ENCODE peak calls at places on chromosomes 5 and 9, in eight cellular contexts. P, I, V, Y, J, Z, S and A are unnamed samples.

GRCh38 chr9:128629136-128629535 is 27.5 kb downstream of the DYNC2I2 start:
- DNase-seq in P (no peak), I (no peak), V (no peak), Y (no peak), J (no peak), Z (no peak), S (no peak), A (no peak)

GRCh38 chr9:110081395-110081794 is 126.6 kb downstream of the C9orf152 start:
- DNase-seq in P (no peak), I (no peak), V (no peak), Y (peak), J (no peak), Z (no peak), S (no peak), A (no peak)

GRCh38 chr5:146722361-146722779 is 156.2 kb downstream of the PPP2R2B start:
- DNase-seq in P (no peak), I (no peak), V (no peak), Y (no peak), J (no peak), Z (no peak), S (no peak), A (no peak)

GRCh38 chr5:116759860-116760644 is 185.4 kb upstream of the SEMA6A start:
- DNase-seq in P (peak), I (no peak), V (no peak), Y (no peak), J (no peak), Z (no peak), S (peak), A (no peak)

GRCh38 chr5:89904442-89904841 is 505.1 kb downstream of the CETN3 start:
- DNase-seq in P (no peak), I (no peak), V (no peak), Y (no peak), J (no peak), Z (no peak), S (no peak), A (no peak)

GRCh38 chr9:88551546-88552137 is 16.7 kb downstream of the NXNL2 start:
- DNase-seq in P (peak), I (no peak), V (no peak), Y (no peak), J (no peak), Z (no peak), S (no peak), A (no peak)

GRCh38 chr9:89372230-89372816 is 54.0 kb downstream of the SECISBP2 start:
- DNase-seq in P (no peak), I (no peak), V (no peak), Y (no peak), J (no peak), Z (no peak), S (no peak), A (no peak)

GRCh38 chr5:108530706-108531105 is 148.8 kb upstream of the FBXL17 start:
- DNase-seq in P (no peak), I (no peak), V (no peak), Y (no peak), J (no peak), Z (no peak), S (no peak), A (no peak)

GRCh38 chr9:89874351-89875321 is 269.8 kb downstream of the GADD45G start:
- DNase-seq in P (peak), I (peak), V (peak), Y (no peak), J (peak), Z (no peak), S (no peak), A (no peak)

GRCh38 chr5:14895301-14895700 is 23.7 kb upstream of the ANKH start:
- DNase-seq in P (no peak), I (no peak), V (no peak), Y (no peak), J (no peak), Z (no peak), S (no peak), A (no peak)

GRCh38 chr5:135032613-135033025 is 1.4 kb downstream of the PITX1 start:
- DNase-seq in P (no peak), I (no peak), V (no peak), Y (peak), J (no peak), Z (no peak), S (no peak), A (no peak)

GRCh38 chr9:109512170-109512756 is 14.2 kb upstream of the PTPN3 start:
- DNase-seq in P (no peak), I (no peak), V (no peak), Y (peak), J (no peak), Z (no peak), S (no peak), A (no peak)

GRCh38 chr9:130902204-130903185 is 5.9 kb upstream of the QRFP start:
- DNase-seq in P (no peak), I (no peak), V (no peak), Y (no peak), J (no peak), Z (no peak), S (no peak), A (no peak)

GRCh38 chr5:44565872-44566271 is 176.7 kb upstream of the FGF10 start:
- DNase-seq in P (no peak), I (no peak), V (no peak), Y (no peak), J (no peak), Z (no peak), S (no peak), A (no peak)

GRCh38 chr9:34929506-34930102 is 28.5 kb upstream of the PHF24 start:
- DNase-seq in P (peak), I (no peak), V (peak), Y (peak), J (peak), Z (no peak), S (no peak), A (peak)

GRCh38 chr5:18736051-18736398 is 1101.8 kb downstream of the TAF11L14 start:
- DNase-seq in P (peak), I (no peak), V (no peak), Y (no peak), J (no peak), Z (no peak), S (no peak), A (no peak)

GRCh38 chr5:138449501-138450239 is 10.8 kb downstream of the REEP2 start:
- DNase-seq in P (peak), I (peak), V (peak), Y (peak), J (peak), Z (peak), S (peak), A (no peak)

GRCh38 chr9:5587024-5587423 is 41.9 kb upstream of the RIC1 start:
- DNase-seq in P (no peak), I (no peak), V (no peak), Y (no peak), J (no peak), Z (no peak), S (no peak), A (no peak)

GRCh38 chr5:143011621-143012020 is 241.4 kb downstream of the ARHGAP26 start:
- DNase-seq in P (no peak), I (no peak), V (no peak), Y (no peak), J (no peak), Z (no peak), S (no peak), A (no peak)

GRCh38 chr9:133787749-133788015 is 49.5 kb upstream of the SARDH start:
- DNase-seq in P (peak), I (peak), V (no peak), Y (no peak), J (peak), Z (no peak), S (no peak), A (peak)

GRCh38 chr5:74673011-74673790 is 11.8 kb upstream of the HEXB start:
- DNase-seq in P (no peak), I (no peak), V (peak), Y (peak), J (peak), Z (no peak), S (no peak), A (no peak)

GRCh38 chr5:150255659-150256415 is 33.7 kb downstream of the CAMK2A start:
- DNase-seq in P (no peak), I (no peak), V (no peak), Y (no peak), J (no peak), Z (no peak), S (no peak), A (no peak)

GRCh38 chr5:157328277-157328912 is 62.5 kb downstream of the CYFIP2 start:
- DNase-seq in P (peak), I (peak), V (peak), Y (peak), J (peak), Z (peak), S (peak), A (no peak)

GRCh38 chr9:132164604-132165362 is 2.9 kb downstream of the NTNG2 start:
- DNase-seq in P (peak), I (no peak), V (peak), Y (no peak), J (no peak), Z (peak), S (no peak), A (no peak)

GRCh38 chr5:21880164-21880563 is 973.0 kb downstream of the CDH12 start:
- DNase-seq in P (no peak), I (no peak), V (no peak), Y (no peak), J (no peak), Z (no peak), S (no peak), A (no peak)

GRCh38 chr9:78029601-78030552 is 1.7 kb downstream of the GNAQ start:
- DNase-seq in P (no peak), I (no peak), V (no peak), Y (no peak), J (no peak), Z (no peak), S (peak), A (no peak)

GRCh38 chr5:137583129-137583528 is 84.0 kb upstream of the SPOCK1 start:
- DNase-seq in P (no peak), I (no peak), V (no peak), Y (no peak), J (no peak), Z (no peak), S (no peak), A (no peak)

GRCh38 chr5:75567710-75568109 is 43.5 kb upstream of the ANKDD1B start:
- DNase-seq in P (no peak), I (no peak), V (no peak), Y (no peak), J (no peak), Z (no peak), S (no peak), A (no peak)

GRCh38 chr9:94065535-94065961 is 18.7 kb upstream of the PTPDC1 start:
- DNase-seq in P (peak), I (peak), V (peak), Y (peak), J (peak), Z (peak), S (peak), A (peak)

GRCh38 chr5:161546463-161547301 is at the start of gene GABRB2:
- DNase-seq in P (peak), I (peak), V (peak), Y (peak), J (peak), Z (peak), S (peak), A (no peak)

GRCh38 chr9:78866228-78867132 is 569.6 kb downstream of the PSAT1 start:
- DNase-seq in P (no peak), I (no peak), V (no peak), Y (no peak), J (no peak), Z (no peak), S (no peak), A (no peak)

GRCh38 chr9:93154293-93154903 is 20.3 kb upstream of the NINJ1 start:
- DNase-seq in P (peak), I (no peak), V (no peak), Y (peak), J (peak), Z (no peak), S (no peak), A (no peak)

GRCh38 chr9:113468716-113469448 is 5.4 kb downstream of the RGS3 start:
- DNase-seq in P (peak), I (peak), V (peak), Y (peak), J (no peak), Z (no peak), S (no peak), A (no peak)

GRCh38 chr9:8961186-8961666 is 1161.6 kb upstream of the DMAC1 start:
- DNase-seq in P (no peak), I (peak), V (peak), Y (no peak), J (no peak), Z (peak), S (peak), A (no peak)

DNA sequence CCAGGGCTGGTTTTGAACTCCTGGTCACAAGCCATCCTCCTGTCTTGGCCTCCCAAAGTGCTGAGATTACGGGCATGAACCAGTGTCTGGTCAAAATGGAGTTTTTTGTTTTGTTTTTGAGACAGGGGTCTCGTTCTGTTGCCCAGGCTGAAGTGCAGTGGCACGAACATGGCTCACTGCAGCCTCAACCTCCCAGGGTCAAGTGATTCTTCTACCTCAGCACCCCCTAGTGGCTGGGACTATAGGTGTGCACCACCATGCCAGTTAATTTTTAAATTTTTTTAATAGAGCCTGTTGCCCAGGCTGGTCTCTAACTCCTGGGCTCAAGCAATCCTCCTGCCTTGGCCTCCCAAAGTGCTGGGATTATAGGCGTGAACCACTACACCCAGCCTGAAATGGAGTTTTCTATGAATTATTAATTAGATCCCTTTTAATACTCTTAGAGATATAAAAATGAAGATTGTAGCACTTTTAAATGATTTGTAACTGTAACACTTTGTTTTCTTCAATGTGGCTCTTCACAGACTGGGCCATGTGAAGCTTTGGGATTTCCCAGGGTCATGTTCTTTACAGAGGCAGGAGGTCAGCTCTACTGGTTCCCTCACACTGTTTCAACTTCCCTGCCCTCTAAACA is 32.6 kb upstream of the SPARC start:
- DNase-seq in P (peak), I (no peak), V (peak), Y (peak), J (peak), Z (no peak), S (no peak), A (no peak)
- TF ChIP-seq CTCF in P (peak), I (peak), V (peak), Y (peak), J (peak), Z (no peak), S (peak), A (peak)

DNA sequence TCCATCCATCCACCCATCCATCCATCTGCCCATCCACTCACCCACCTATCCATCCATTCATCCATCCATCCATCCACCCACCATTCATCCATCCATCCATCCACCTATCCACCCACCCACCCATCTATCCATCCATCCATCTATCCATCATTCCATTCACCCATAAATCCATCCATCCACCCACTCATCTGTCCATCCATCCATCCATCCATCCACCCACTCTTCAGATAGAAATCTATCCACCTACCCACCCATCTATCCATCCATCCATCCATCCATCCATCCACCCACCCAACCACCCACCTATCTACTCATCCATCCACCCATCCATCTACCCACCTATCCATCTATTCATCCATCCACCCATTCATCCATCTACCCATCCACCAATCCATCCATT is 35.0 kb upstream of the SLC6A19 start:
- DNase-seq in P (no peak), I (no peak), V (no peak), Y (no peak), J (no peak), Z (no peak), S (no peak), A (no peak)
- H3K4me3 ChIP-seq in P (no peak), I (no peak), V (no peak), Y (no peak), J (no peak), Z (no peak), S (no peak), A (no peak)

GRCh38 chr9:116497081-116497480 is 190.0 kb upstream of the TRIM32 start:
- DNase-seq in P (no peak), I (no peak), V (peak), Y (no peak), J (no peak), Z (no peak), S (no peak), A (no peak)
- TF ChIP-seq CTCF in P (peak), I (no peak), V (peak), Y (no peak), J (no peak), Z (no peak), S (no peak), A (no peak)

GRCh38 chr9:127446720-127447415 is 4.3 kb downstream of the RPL12 start:
- DNase-seq in P (no peak), I (no peak), V (no peak), Y (no peak), J (no peak), Z (no peak), S (no peak), A (no peak)

GRCh38 chr9:127449332-127449966 is 1.8 kb downstream of the RPL12 start:
- DNase-seq in P (no peak), I (no peak), V (no peak), Y (no peak), J (no peak), Z (no peak), S (no peak), A (no peak)

GRCh38 chr9:127445851-127446719 is 5.1 kb downstream of the RPL12 start:
- DNase-seq in P (peak), I (no peak), V (no peak), Y (no peak), J (no peak), Z (no peak), S (no peak), A (no peak)

GRCh38 chr9:127448112-127448805 is 2.9 kb downstream of the RPL12 start:
- DNase-seq in P (no peak), I (no peak), V (no peak), Y (no peak), J (no peak), Z (no peak), S (no peak), A (no peak)

DNA sequence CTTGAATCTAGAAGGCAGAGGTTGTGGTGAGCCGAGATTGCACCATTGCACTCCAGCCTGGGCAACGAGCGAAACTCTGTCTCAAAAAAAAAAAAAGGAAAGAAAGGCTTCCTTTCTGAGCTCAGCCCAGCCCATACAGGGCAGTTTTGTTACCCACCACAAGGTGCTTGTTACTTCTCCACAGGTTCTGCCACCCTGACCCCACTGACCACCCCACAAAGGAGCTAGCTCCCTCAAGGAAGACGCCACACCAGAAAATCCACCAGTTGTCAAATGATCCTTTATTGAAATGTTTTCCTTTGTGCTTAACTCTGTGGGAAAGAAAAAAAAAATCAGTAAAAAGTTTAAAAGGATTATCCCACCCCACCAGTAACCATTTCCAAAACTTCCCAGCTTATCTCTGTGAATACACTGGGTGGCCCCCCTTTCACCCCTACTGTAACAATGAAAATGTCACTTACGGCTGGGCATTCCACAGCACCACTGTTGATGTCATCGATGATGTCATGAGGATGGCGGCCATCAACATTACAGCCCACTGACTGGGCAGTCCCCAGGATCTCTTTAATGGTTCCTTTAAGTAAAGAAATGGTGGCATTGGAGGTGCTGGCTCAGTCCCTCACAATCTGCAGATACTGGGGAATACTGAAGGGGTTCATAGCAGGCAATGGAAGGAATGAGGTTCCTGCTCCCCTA is 3.6 kb downstream of the RPL12 start:
- DNase-seq in P (peak), I (no peak), V (no peak), Y (no peak), J (no peak), Z (no peak), S (no peak), A (no peak)
- H3K4me3 ChIP-seq in P (peak), I (no peak), V (no peak), Y (no peak), J (no peak), Z (no peak), S (no peak), A (no peak)

DNA sequence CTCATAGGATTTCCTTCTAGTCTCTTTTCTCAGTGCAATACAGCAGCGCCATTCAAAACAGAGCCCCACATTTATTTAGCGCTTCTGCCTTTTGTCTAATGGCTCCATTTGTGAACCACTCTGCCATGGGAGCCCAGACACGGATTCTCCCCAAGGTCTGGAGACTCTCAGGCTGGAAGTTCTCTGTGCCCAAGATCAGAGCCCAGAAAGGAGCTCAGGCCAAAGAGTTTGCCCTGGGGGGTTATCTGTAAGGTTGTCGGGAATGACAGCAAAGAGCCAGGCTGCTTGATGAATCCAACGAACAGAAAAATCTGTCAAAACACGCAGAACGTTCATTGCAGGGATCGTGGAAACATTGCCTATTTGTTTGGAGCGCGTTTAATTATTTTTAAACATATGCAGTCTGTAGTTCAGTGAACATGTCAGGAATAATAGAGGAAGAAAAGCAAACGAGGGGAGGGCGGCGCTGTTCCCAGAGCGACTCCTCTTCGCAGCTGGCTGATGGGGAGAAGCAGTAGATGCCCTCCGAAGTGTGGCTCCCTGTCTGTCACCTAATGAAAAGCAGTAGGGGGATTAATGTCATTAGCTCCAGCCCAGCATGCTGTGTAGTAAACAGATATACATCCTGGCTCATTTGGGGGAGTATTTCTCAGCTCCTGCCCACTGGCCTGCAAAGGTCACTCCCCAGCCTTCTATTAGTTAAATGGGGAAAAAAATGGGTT is 464.9 kb upstream of the MPDZ start:
- DNase-seq in P (peak), I (no peak), V (no peak), Y (no peak), J (peak), Z (no peak), S (no peak), A (no peak)
- TF ChIP-seq CTCF in P (no peak), I (no peak), V (no peak), Y (no peak), J (no peak), Z (no peak), S (no peak), A (no peak)